ENCODE peak calls at places on chromosome 1, in ten cellular contexts. F is esophagus muscularis mucosa, T is transverse colon, G is K562, V is breast epithelium, U is suprapubic skin, O is SK-N-SH, C is stomach, P is endothelial cell of umbilical vein, W is prostate gland. H is an unnamed sample.
A peak's percentile ranks its signal among the peaks of the same experiment; 100 is the strongest.

GRCh38 chr1:11671205-11671543 is 7.2 kb downstream of the FBXO6 start:
- DNase-seq in F (no peak), T (no peak), G (no peak), V (no peak), U (no peak), O (no peak), C (no peak), P (no peak), W (no peak), H (no peak)

GRCh38 chr1:90784186-90784847 is 67.2 kb upstream of the BARHL2 start:
- DNase-seq in F (no peak), T (no peak), G (no peak), V (no peak), U (no peak), O (no peak), C (no peak), P (no peak), W (no peak), H (no peak)

GRCh38 chr1:116777831-116778830 is 23.9 kb downstream of the CD2 start:
- DNase-seq in F (no peak), T (no peak), G (no peak), V (no peak), U (no peak), O (no peak), C (no peak), P (no peak), W (no peak), H (peak; percentile 16)

GRCh38 chr1:154353460-154353904 is 28.2 kb downstream of the ATP8B2 start:
- DNase-seq in F (no peak), T (peak; percentile 44), G (peak; percentile 81), V (no peak), U (no peak), O (no peak), C (peak; percentile 51), P (peak; percentile 65), W (no peak), H (no peak)

GRCh38 chr1:198669023-198669698 is 30.3 kb downstream of the PTPRC start:
- DNase-seq in F (no peak), T (no peak), G (peak; percentile 53), V (no peak), U (no peak), O (peak; percentile 22), C (no peak), P (peak; percentile 78), W (no peak), H (no peak)

GRCh38 chr1:194043984-194044755 is 857.8 kb upstream of the B3GALT2 start:
- DNase-seq in F (no peak), T (no peak), G (no peak), V (no peak), U (no peak), O (no peak), C (no peak), P (no peak), W (no peak), H (no peak)

GRCh38 chr1:199287632-199288031 is 648.8 kb downstream of the PTPRC start:
- DNase-seq in F (no peak), T (no peak), G (no peak), V (no peak), U (no peak), O (no peak), C (no peak), P (no peak), W (no peak), H (no peak)

GRCh38 chr1:50348449-50349241 is 74.6 kb downstream of the DMRTA2 start:
- DNase-seq in F (no peak), T (peak; percentile 40), G (peak; percentile 78), V (peak; percentile 26), U (no peak), O (peak; percentile 77), C (peak; percentile 42), P (peak; percentile 63), W (peak; percentile 65), H (peak; percentile 52)

GRCh38 chr1:106608836-106609235 is 447.6 kb upstream of the PRMT6 start:
- DNase-seq in F (no peak), T (no peak), G (no peak), V (no peak), U (no peak), O (no peak), C (no peak), P (no peak), W (no peak), H (no peak)

GRCh38 chr1:41394918-41395598 is 33.8 kb downstream of the FOXO6 start:
- DNase-seq in F (no peak), T (no peak), G (peak; percentile 16), V (no peak), U (no peak), O (peak; percentile 67), C (no peak), P (no peak), W (no peak), H (no peak)

GRCh38 chr1:174974711-174975111 is 25.0 kb upstream of the CACYBP start:
- DNase-seq in F (no peak), T (no peak), G (no peak), V (no peak), U (no peak), O (peak; percentile 44), C (no peak), P (no peak), W (no peak), H (no peak)

GRCh38 chr1:28577738-28578536 is 14.1 kb upstream of the RAB42 start:
- DNase-seq in F (no peak), T (no peak), G (peak; percentile 46), V (no peak), U (no peak), O (no peak), C (no peak), P (no peak), W (no peak), H (no peak)

GRCh38 chr1:28579374-28579773 is 12.7 kb upstream of the RAB42 start:
- DNase-seq in F (no peak), T (no peak), G (no peak), V (no peak), U (no peak), O (no peak), C (no peak), P (no peak), W (no peak), H (no peak)

GRCh38 chr1:28573564-28573963 is 18.5 kb upstream of the RAB42 start:
- DNase-seq in F (no peak), T (no peak), G (no peak), V (no peak), U (no peak), O (no peak), C (no peak), P (no peak), W (no peak), H (no peak)

GRCh38 chr1:28578696-28579218 is 13.3 kb upstream of the RAB42 start:
- DNase-seq in F (no peak), T (no peak), G (no peak), V (no peak), U (no peak), O (no peak), C (no peak), P (no peak), W (no peak), H (no peak)

DNA sequence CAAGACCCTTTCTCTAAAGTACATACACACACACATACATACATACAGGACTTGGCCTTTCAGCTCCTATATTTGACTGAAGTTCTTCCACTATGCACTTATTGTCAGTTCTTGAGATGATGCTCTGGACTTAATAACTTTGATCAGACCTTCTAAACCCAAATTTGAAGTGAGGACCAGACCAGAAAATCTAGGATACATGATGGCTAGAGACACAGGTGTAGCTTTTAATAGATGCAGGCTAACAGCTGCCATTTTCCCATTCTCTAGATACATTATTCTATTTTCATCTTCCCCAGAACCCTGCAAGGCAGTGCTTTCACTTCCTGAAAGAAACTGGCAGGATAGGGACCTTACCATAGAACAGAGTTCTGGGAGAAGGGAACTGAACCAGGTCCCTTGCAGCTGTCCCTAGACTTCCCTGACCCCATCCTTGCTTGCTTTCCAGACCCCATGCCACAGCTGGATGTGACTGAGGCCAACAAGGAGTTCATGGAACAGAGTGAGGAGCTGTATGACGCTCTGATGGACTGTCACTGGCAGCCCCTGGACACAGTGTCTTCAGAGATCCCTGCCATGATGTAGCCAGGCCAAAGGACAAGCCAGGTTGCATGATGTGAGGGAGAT is 14.9 kb upstream of the RAB42 start:
- DNase-seq in F (no peak), T (no peak), G (peak; percentile 59), V (no peak), U (no peak), O (no peak), C (no peak), P (no peak), W (no peak), H (no peak)
- TF ChIP-seq POLR2AphosphoS5 in F (no peak), T (no peak), G (peak; percentile 36), V (no peak), U (no peak), O (peak; percentile 38), C (no peak), P (peak; percentile 36), W (no peak), H (no peak)

DNA sequence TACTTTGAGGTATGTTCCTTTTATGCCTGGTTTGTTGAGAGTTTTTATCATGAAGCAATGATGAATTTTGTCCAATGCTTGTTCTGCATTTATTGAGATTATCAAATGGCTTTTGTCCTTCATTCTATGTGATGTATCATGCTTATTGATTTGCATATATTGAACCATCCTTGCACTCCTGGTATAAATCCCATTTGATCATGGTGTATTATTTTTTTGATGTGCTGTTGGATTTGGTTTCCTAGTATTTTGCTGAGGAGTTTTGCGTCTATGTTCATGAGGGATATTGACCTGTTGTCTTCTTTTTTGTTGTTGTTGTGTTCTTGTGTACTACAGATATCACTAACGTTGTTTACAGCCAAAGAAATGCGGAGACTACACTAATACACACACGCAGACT is 4.1 kb downstream of the DNAH14 start:
- DNase-seq in F (no peak), T (no peak), G (no peak), V (no peak), U (no peak), O (no peak), C (no peak), P (no peak), W (no peak), H (no peak)
- H3K9me3 ChIP-seq in F (peaks cover 35% of the 10 kb centered on the region), T (peaks cover 54% of the 10 kb centered on the region), G (peaks cover 46% of the 10 kb centered on the region), V (peaks cover 4% of the 10 kb centered on the region), U (peaks cover 27% of the 10 kb centered on the region), O (peaks cover 41% of the 10 kb centered on the region), C (peaks cover 10% of the 10 kb centered on the region), P (peaks cover 6% of the 10 kb centered on the region), W (no peaks in the 10 kb centered on the region), H (peaks cover 11% of the 10 kb centered on the region)

GRCh38 chr1:23838401-23838866 is 13.2 kb upstream of the HMGCL start:
- DNase-seq in F (peak; percentile 91), T (peak; percentile 80), G (peak; percentile 69), V (peak; percentile 27), U (peak; percentile 84), O (peak; percentile 88), C (peak; percentile 78), P (peak; percentile 58), W (peak; percentile 63), H (peak; percentile 6)
- H3K4me3 ChIP-seq in F (peak overlapping the region; percentile 39), T (peak overlapping the region; percentile 42), G (peak overlapping the region; percentile 38), V (peak overlapping the region; percentile 15), U (peak overlapping the region; percentile 43), O (peak overlapping the region; percentile 62), C (peak overlapping the region; percentile 24), P (peak overlapping the region; percentile 40), W (peak overlapping the region; percentile 4), H (peak overlapping the region; percentile 71)

DNA sequence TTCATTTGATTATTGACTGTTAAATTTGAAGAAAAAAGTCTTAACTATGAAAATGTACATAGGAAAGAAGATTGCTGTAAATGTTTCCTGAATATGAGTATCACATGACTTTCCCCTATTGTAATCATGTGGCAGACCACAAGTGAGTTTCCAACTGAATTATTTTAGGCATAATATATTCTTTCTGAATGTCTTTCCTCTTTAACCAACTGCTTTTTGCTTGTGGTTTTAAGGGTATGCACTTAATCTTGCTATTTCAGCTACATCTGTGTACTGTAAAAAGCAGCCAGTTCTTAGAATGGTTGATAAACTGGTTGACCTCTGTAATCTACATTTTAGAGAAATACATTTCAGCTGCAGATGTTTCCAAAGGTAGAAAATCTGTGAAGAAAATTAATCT is 400.7 kb downstream of the NEGR1 start:
- DNase-seq in F (no peak), T (no peak), G (no peak), V (no peak), U (no peak), O (no peak), C (no peak), P (no peak), W (no peak), H (peak; percentile 64)
- TF ChIP-seq POLR2AphosphoS5 in F (no peak), T (no peak), G (no peak), V (no peak), U (no peak), O (no peak), C (no peak), P (no peak), W (no peak), H (no peak)